ENCODE peak calls at places on chromosomes 6 and 20, in nine cellular contexts. H, F, A, C, E, T, B, G and S are unnamed samples.

GRCh38 chr6:84916704-84917103 is 152.3 kb upstream of the TBX18 start:
- DNase-seq in G (no peak), H (no peak), C (no peak), F (no peak), B (no peak), T (no peak), E (no peak), A (no peak), S (no peak)

GRCh38 chr6:122645256-122645655 is 35.1 kb downstream of the PKIB start:
- DNase-seq in A (no peak), G (no peak), F (no peak), E (no peak), C (no peak), B (no peak), T (no peak), H (no peak), S (no peak)

GRCh38 chr6:155216312-155217028 is 47.3 kb upstream of the CLDN20 start:
- DNase-seq in T (no peak), E (no peak), B (no peak), H (no peak), G (no peak), C (no peak), F (no peak), A (no peak), S (no peak)

GRCh38 chr20:8808180-8808535 is 260.7 kb upstream of the PLCB4 start:
- DNase-seq in B (no peak), G (no peak), F (no peak), H (no peak), C (no peak), T (no peak), A (no peak), E (no peak), S (no peak)

GRCh38 chr20:774016-774679 is 5.8 kb upstream of the SLC52A3 start:
- DNase-seq in C (no peak), E (no peak), F (no peak), T (no peak), H (no peak), B (no peak), A (no peak), G (no peak), S (no peak)

GRCh38 chr20:25987073-25987927 is 290.6 kb upstream of the ZNF337 start:
- DNase-seq in H (no peak), A (no peak), C (no peak), F (peak; percentile 27), G (peak; percentile 61), E (peak; percentile 69), B (no peak), T (peak; percentile 10), S (no peak)

GRCh38 chr6:81774542-81774941 is 22.1 kb upstream of the TENT5A start:
- DNase-seq in E (peak; percentile 17), C (no peak), G (no peak), T (no peak), F (no peak), H (no peak), A (no peak), B (peak; percentile 86), S (no peak)

GRCh38 chr20:64161595-64162238 is 2.5 kb upstream of the MYT1 start:
- DNase-seq in C (no peak), E (peak; percentile 19), F (peak; percentile 18), B (peak; percentile 68), T (peak; percentile 38), A (no peak), G (peak; percentile 56), H (no peak), S (peak; percentile 55)

DNA sequence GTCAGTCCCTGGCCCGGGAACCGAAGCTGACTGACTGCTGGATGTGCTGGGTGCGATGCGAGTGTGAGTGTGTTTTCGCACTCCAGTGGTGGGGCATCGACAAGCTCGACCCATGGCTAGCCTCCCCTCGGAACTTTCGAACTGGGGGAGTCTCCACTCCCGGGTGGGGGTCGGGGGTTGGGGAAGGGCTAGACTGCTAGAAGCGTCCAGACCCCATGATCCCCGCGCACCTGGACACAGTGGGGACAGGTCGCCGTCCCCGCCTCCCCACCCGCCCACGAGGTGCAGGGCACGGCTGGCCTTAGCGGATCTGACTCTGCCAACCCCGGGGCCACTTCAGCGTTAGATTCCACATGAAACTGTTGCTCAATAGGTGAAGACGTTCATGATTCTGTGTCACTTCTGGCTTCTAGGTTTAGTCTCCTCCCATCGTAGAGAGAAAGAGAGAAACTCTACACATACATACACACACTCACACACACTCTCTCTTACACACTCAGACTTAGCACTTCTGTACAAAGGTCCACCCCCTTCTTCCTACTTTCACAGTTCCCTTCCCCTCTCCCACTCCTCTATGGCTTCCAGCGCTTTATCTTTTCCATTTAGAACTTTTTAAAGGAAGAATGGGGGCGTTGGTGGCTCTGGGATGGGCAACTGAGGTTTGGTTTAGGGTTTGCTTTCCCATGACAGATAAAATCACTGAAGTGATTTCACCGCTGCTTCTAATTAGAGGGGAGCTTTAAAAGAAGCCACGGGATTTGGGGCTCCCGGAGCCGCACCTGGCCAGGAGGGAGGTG is 5.1 kb upstream of the TFAP2A start:
- DNase-seq in B (no peak), E (no peak), T (no peak), A (peak; percentile 73), F (no peak), G (no peak), C (no peak), H (no peak), S (no peak)
- H3K4me3 ChIP-seq in B (no peak overlapping the region), E (no peak overlapping the region), T (no peak overlapping the region), A (peak overlapping the region; percentile 95), F (no peak overlapping the region), G (no peak overlapping the region), C (no peak overlapping the region), H (no peak overlapping the region), S (no peak overlapping the region)

GRCh38 chr20:48684501-48685041 is 143.2 kb downstream of the PREX1 start:
- DNase-seq in H (no peak), F (peak; percentile 39), C (no peak), E (no peak), T (no peak), B (no peak), A (no peak), G (no peak), S (no peak)

GRCh38 chr20:48681882-48682426 is 145.8 kb downstream of the PREX1 start:
- DNase-seq in H (no peak), A (no peak), B (no peak), F (no peak), C (no peak), G (no peak), E (no peak), T (no peak), S (no peak)

GRCh38 chr20:48685300-48685699 is 142.5 kb downstream of the PREX1 start:
- DNase-seq in T (no peak), G (no peak), H (no peak), F (no peak), C (no peak), E (no peak), B (no peak), A (no peak), S (no peak)

GRCh38 chr20:48682529-48683385 is 145.0 kb downstream of the PREX1 start:
- DNase-seq in C (no peak), T (peak; percentile 92), H (no peak), B (peak; percentile 60), A (peak; percentile 63), E (no peak), F (peak; percentile 89), G (peak; percentile 94), S (peak; percentile 84)

DNA sequence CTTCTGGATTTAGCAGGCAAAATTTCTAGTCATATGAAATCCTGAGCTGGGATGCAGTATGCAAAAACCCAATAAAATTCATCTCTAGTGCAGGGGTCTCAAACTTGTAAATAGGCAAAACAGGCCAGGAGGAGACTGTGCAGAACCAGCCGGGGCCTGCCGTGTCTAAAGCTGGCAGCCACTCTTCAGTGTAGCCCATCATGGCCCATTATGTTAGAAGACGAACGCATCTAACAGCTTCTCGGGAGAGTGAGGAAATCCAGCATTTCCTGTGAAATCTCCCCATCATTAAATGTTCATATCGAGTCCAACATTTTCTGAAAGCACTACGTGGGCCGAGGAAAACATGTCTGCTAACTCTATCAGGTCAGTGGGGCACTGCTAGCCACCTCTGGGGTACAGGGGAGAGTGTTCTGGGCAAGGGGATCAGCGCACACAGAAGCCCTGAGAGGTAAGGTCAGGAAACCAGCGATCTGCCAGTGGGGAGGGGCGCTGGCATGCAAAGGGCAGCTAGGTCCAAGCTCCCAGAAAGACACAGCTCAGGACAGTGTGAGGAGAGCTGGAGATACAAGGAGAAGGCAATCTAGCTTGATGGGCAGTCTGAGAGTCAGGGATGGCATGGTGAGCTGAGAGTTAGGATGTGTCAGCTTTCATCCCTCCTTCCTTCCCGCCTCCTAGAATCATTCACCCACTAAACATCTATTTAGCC is 144.2 kb downstream of the PREX1 start:
- DNase-seq in C (no peak), F (no peak), T (no peak), G (no peak), E (no peak), B (no peak), H (no peak), A (no peak), S (no peak)
- H3K4me1 ChIP-seq in C (peaks cover 28% of the 10 kb centered on the region), F (peaks cover 48% of the 10 kb centered on the region), T (peaks cover 13% of the 10 kb centered on the region), G (peaks cover 39% of the 10 kb centered on the region), E (peaks cover 4% of the 10 kb centered on the region), B (peaks cover 13% of the 10 kb centered on the region), H (peaks cover 64% of the 10 kb centered on the region), A (peaks cover 13% of the 10 kb centered on the region), S (peaks cover 8% of the 10 kb centered on the region)

GRCh38 chr6:127215931-127216330 is 50.7 kb upstream of the RNF146 start:
- DNase-seq in B (peak; percentile 28), F (no peak), C (no peak), E (no peak), H (no peak), A (no peak), T (no peak), G (no peak), S (no peak)

GRCh38 chr6:127216821-127217789 is 49.6 kb upstream of the RNF146 start:
- DNase-seq in E (no peak), T (no peak), A (no peak), F (no peak), G (no peak), C (no peak), H (no peak), B (no peak), S (no peak)

GRCh38 chr6:127210725-127211124 is 55.9 kb upstream of the RNF146 start:
- DNase-seq in C (no peak), B (no peak), F (no peak), E (no peak), H (no peak), G (no peak), T (no peak), A (no peak), S (no peak)

GRCh38 chr6:127207591-127208120 is 59.0 kb upstream of the RNF146 start:
- DNase-seq in H (no peak), B (no peak), G (no peak), T (peak; percentile 61), A (no peak), F (no peak), E (no peak), C (no peak), S (no peak)

DNA sequence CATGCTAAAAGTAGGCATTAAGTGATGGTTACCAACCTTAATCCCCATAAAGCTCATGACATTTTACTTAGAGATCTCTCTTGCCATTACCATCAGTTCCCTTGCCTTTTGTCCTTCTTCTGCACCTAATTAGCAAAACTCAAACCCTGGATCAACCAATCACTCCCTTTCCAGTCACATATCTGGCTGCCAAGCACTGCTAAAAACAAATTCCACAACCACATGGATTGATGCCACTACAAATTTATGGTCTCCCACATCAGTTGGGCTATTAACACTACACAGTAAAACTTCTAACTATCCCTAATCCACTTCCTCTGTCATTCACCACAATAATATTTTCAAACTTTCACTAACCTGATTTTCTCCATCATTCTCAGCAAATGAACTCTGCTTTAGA is 54.3 kb upstream of the RNF146 start:
- DNase-seq in H (no peak), C (no peak), F (no peak), E (no peak), T (no peak), B (no peak), A (no peak), G (no peak), S (no peak)
- TF ChIP-seq POLR2A in H (no peak), C (no peak), F (no peak), E (no peak), T (no peak), B (no peak), A (no peak), G (no peak), S (no peak)

GRCh38 chr6:6366778-6367177 is 46.3 kb upstream of the F13A1 start:
- DNase-seq in E (no peak), A (no peak), H (no peak), F (no peak), G (no peak), C (no peak), T (no peak), B (no peak), S (no peak)
- H3K4me3 ChIP-seq in E (no peak overlapping the region), A (no peak overlapping the region), H (no peak overlapping the region), F (no peak overlapping the region), G (no peak overlapping the region), C (no peak overlapping the region), T (no peak overlapping the region), B (no peak overlapping the region), S (no peak overlapping the region)